ENCODE peak calls at places on chromosomes 2 and 18, in ten cellular contexts. X is pancreas, N is fibroblast of mammary gland, M is body of pancreas, B is fibroblast of the aortic adventitia, T is neural progenitor cell, S is fibroblast of lung, J is breast epithelium, I is lower leg skin, C is A549. Z is an unnamed sample.

GRCh38 chr2:227482638-227483340 is 10.8 kb downstream of the AGFG1 start:
- DNase-seq in X (no peak), N (peak; percentile 67), M (no peak), B (peak; percentile 49), T (no peak), S (peak; percentile 42), J (no peak), I (no peak), C (no peak), Z (no peak)

GRCh38 chr2:222049946-222050345 is 248.9 kb downstream of the PAX3 start:
- DNase-seq in X (no peak), N (peak; percentile 55), M (no peak), B (no peak), T (no peak), S (peak; percentile 44), J (no peak), I (no peak), C (no peak), Z (no peak)

GRCh38 chr18:36934884-36935283 is 106.0 kb downstream of the KIAA1328 start:
- DNase-seq in X (no peak), N (peak; percentile 94), M (no peak), B (peak; percentile 87), T (no peak), S (peak; percentile 86), J (no peak), I (no peak), C (no peak), Z (peak; percentile 86)

GRCh38 chr2:200850512-200851256 is 13.8 kb downstream of the CLK1 start:
- DNase-seq in X (no peak), N (no peak), M (no peak), B (no peak), T (no peak), S (no peak), J (no peak), I (no peak), C (no peak), Z (no peak)

GRCh38 chr2:217797170-217797569 is 205.6 kb downstream of the TNS1 start:
- DNase-seq in X (no peak), N (no peak), M (no peak), B (no peak), T (no peak), S (no peak), J (no peak), I (peak; percentile 84), C (no peak), Z (no peak)

GRCh38 chr2:179538406-179538805 is 273.8 kb upstream of the SESTD1 start:
- DNase-seq in X (no peak), N (peak; percentile 54), M (no peak), B (peak; percentile 39), T (no peak), S (peak; percentile 21), J (no peak), I (no peak), C (no peak), Z (no peak)

GRCh38 chr18:48754993-48755473 is 195.7 kb downstream of the SMAD7 start:
- DNase-seq in X (no peak), N (no peak), M (no peak), B (peak; percentile 51), T (no peak), S (no peak), J (no peak), I (no peak), C (no peak), Z (no peak)

GRCh38 chr18:43682196-43682595 is 404.9 kb upstream of the SYT4 start:
- DNase-seq in X (no peak), N (no peak), M (no peak), B (no peak), T (no peak), S (no peak), J (no peak), I (no peak), C (no peak), Z (no peak)

GRCh38 chr2:172102159-172102857 is 392 bp downstream of the DLX2 start:
- DNase-seq in X (no peak), N (peak; percentile 50), M (no peak), B (peak; percentile 63), T (no peak), S (peak; percentile 36), J (no peak), I (peak; percentile 87), C (peak; percentile 53), Z (no peak)

GRCh38 chr2:46277470-46278190 is 19.6 kb upstream of the EPAS1 start:
- DNase-seq in X (no peak), N (no peak), M (no peak), B (no peak), T (no peak), S (no peak), J (no peak), I (peak; percentile 76), C (no peak), Z (no peak)

GRCh38 chr18:73093687-73094250 is 226.0 kb upstream of the NETO1 start:
- DNase-seq in X (no peak), N (no peak), M (no peak), B (no peak), T (no peak), S (peak; percentile 7), J (no peak), I (no peak), C (no peak), Z (no peak)

GRCh38 chr2:58925676-58926081 is 684.6 kb upstream of the FANCL start:
- DNase-seq in X (no peak), N (peak; percentile 83), M (no peak), B (peak; percentile 3), T (no peak), S (peak; percentile 61), J (no peak), I (no peak), C (no peak), Z (peak; percentile 87)

GRCh38 chr2:157155992-157156391 is 101.5 kb upstream of the GALNT5 start:
- DNase-seq in X (no peak), N (no peak), M (no peak), B (no peak), T (no peak), S (no peak), J (no peak), I (no peak), C (no peak), Z (no peak)

GRCh38 chr2:202609381-202610145 is 25.2 kb upstream of the FAM117B start:
- DNase-seq in X (no peak), N (no peak), M (no peak), B (no peak), T (no peak), S (no peak), J (no peak), I (no peak), C (no peak), Z (no peak)

GRCh38 chr18:54090856-54091255 is 133.6 kb downstream of the MBD2 start:
- DNase-seq in X (no peak), N (no peak), M (no peak), B (no peak), T (no peak), S (peak; percentile 55), J (no peak), I (no peak), C (no peak), Z (no peak)

GRCh38 chr2:218953366-218953954 is 6.0 kb upstream of the CDK5R2 start:
- DNase-seq in X (no peak), N (no peak), M (no peak), B (no peak), T (peak; percentile 16), S (no peak), J (no peak), I (peak; percentile 79), C (no peak), Z (no peak)

GRCh38 chr2:160469164-160469563 is 24.4 kb downstream of the RBMS1 start:
- DNase-seq in X (no peak), N (no peak), M (no peak), B (no peak), T (no peak), S (no peak), J (no peak), I (no peak), C (no peak), Z (no peak)

GRCh38 chr2:138267902-138268254 is 233.7 kb upstream of the SPOPL start:
- DNase-seq in X (no peak), N (no peak), M (no peak), B (no peak), T (no peak), S (peak; percentile 15), J (no peak), I (no peak), C (no peak), Z (no peak)

GRCh38 chr2:240253583-240254145 is 113.2 kb upstream of the OTOS start:
- DNase-seq in X (no peak), N (no peak), M (no peak), B (no peak), T (no peak), S (no peak), J (no peak), I (no peak), C (no peak), Z (no peak)
- TF ChIP-seq CTCF in X (no peak), N (no peak), M (no peak), B (no peak), T (no peak), S (no peak), J (no peak), I (no peak), C (no peak), Z (no peak)

DNA sequence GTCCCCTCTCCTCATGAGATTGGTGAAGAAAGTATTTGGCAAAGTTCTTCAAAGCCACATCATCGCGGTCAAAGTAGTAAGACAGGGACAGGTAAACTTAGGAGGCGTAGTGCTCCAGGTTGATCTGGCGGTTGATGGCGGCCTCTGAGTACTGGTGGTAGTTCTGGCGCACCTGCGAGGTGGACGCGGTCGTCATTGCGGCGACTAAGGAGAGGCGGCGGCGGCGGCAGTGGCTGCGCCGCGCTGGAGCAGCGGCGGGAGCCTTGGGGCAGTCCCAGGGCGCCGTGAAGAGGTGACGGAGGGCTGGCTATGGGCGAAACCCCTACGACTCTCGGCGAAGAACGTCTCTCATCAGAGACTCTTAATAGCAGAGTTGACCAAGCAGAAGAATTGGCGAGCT is 107.2 kb upstream of the UBE2E3 start:
- DNase-seq in X (no peak), N (no peak), M (no peak), B (no peak), T (no peak), S (no peak), J (no peak), I (no peak), C (peak; percentile 1), Z (no peak)
- H3K4me3 ChIP-seq in X (no peak overlapping the region), N (no peak overlapping the region), M (no peak overlapping the region), B (no peak overlapping the region), T (no peak overlapping the region), S (no peak overlapping the region), J (no peak overlapping the region), I (no peak overlapping the region), C (peak overlapping the region; percentile 31), Z (no peak overlapping the region)

GRCh38 chr2:88627055-88627855 is at the start of gene EIF2AK3:
- DNase-seq in X (peak; percentile 99), N (peak; percentile 100), M (peak; percentile 99), B (peak; percentile 100), T (peak; percentile 100), S (peak; percentile 100), J (peak; percentile 100), I (peak; percentile 99), C (peak; percentile 98), Z (peak; percentile 100)
- TF ChIP-seq CTCF in X (no peak), N (no peak), M (no peak), B (peak; percentile 15), T (no peak), S (no peak), J (peak; percentile 43), I (no peak), C (no peak), Z (no peak)

DNA sequence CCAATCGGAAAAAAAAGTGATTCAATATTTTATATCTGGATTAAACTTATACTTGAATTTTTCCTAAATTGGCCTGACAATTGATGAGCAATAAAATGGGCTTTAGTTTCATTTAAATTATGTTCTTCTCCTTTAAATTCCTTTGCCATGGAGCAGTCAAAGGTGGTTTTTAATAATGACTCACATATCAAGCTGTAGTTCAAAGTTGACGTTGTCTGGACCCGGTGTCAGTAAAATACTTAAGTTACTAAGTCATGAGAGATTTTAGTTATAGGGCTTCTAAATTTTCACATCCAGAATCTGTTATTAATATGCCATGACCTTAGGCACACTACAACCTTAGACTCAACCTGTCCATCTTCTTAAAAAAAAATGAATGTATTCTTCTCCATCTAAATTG is 62.5 kb downstream of the CDH2 start:
- DNase-seq in X (no peak), N (peak; percentile 83), M (no peak), B (peak; percentile 70), T (no peak), S (peak; percentile 91), J (no peak), I (no peak), C (no peak), Z (peak; percentile 83)
- H3K4me3 ChIP-seq in X (no peak overlapping the region), N (no peak overlapping the region), M (no peak overlapping the region), B (no peak overlapping the region), T (no peak overlapping the region), S (no peak overlapping the region), J (no peak overlapping the region), I (no peak overlapping the region), C (peak overlapping the region; percentile 11), Z (no peak overlapping the region)